ENCODE peak calls at places on chromosomes 7 and 10, in five cellular contexts. C is PC-3, K is tibial artery, D is left lung, H is endothelial cell of umbilical vein. B is an unnamed sample. For H3K4me1, the result is how much of the 10 kb centered on the place peaks cover.

GRCh38 chr7:24936121-24936824 is 43.7 kb downstream of the OSBPL3 start:
- DNase-seq in C (peak), K (no peak), D (no peak), H (peak), B (no peak)

GRCh38 chr7:51366930-51367613 is 50.5 kb upstream of the COBL start:
- DNase-seq in C (peak), K (no peak), D (no peak), H (peak), B (peak)

GRCh38 chr10:132961864-132962622 is 19.7 kb upstream of the CFAP46 start:
- DNase-seq in C (peak), K (peak), D (peak), H (peak), B (peak)

GRCh38 chr10:73053275-73053674 is 43.4 kb downstream of the P4HA1 start:
- DNase-seq in C (no peak), K (no peak), D (no peak), H (no peak), B (no peak)

GRCh38 chr7:130275826-130276291 is 9.2 kb downstream of the CPA2 start:
- DNase-seq in C (peak), K (no peak), D (no peak), H (no peak), B (peak)

GRCh38 chr7:132996581-132997242 is 85.2 kb downstream of the CHCHD3 start:
- DNase-seq in C (no peak), K (no peak), D (no peak), H (no peak), B (no peak)

GRCh38 chr7:84663224-84663623 is 468.6 kb upstream of the SEMA3A start:
- DNase-seq in C (peak), K (no peak), D (no peak), H (no peak), B (peak)

GRCh38 chr10:53619678-53620077 is 847.1 kb upstream of the MBL2 start:
- DNase-seq in C (no peak), K (no peak), D (peak), H (no peak), B (peak)

GRCh38 chr7:26090927-26091519 is 61.0 kb upstream of the NFE2L3 start:
- DNase-seq in C (peak), K (no peak), D (no peak), H (peak), B (peak)

GRCh38 chr7:16062269-16062668 is 359.1 kb downstream of the CRPPA start:
- DNase-seq in C (peak), K (no peak), D (no peak), H (peak), B (peak)

GRCh38 chr7:66697451-66698438 is 42.8 kb upstream of the RABGEF1 start:
- DNase-seq in C (peak), K (peak), D (no peak), H (no peak), B (peak)

GRCh38 chr10:94260455-94260854 is 102.3 kb downstream of the NOC3L start:
- DNase-seq in C (no peak), K (no peak), D (no peak), H (no peak), B (no peak)

GRCh38 chr7:33732462-33732861 is 172.9 kb upstream of the BMPER start:
- DNase-seq in C (no peak), K (no peak), D (no peak), H (no peak), B (no peak)

GRCh38 chr7:1058821-1059199 is 14.5 kb downstream of the GPR146 start:
- DNase-seq in C (no peak), K (no peak), D (peak), H (no peak), B (no peak)

GRCh38 chr10:86753638-86754434 is 2.6 kb upstream of the BMPR1A start:
- DNase-seq in C (no peak), K (no peak), D (no peak), H (no peak), B (no peak)

GRCh38 chr10:132977076-132977475 is 34.7 kb upstream of the CFAP46 start:
- DNase-seq in C (no peak), K (peak), D (peak), H (no peak), B (no peak)

GRCh38 chr10:77463967-77464745 is 173.5 kb downstream of the KCNMA1 start:
- DNase-seq in C (peak), K (no peak), D (no peak), H (no peak), B (peak)

GRCh38 chr10:113099431-113100298 is 149.6 kb downstream of the TCF7L2 start:
- DNase-seq in C (no peak), K (no peak), D (no peak), H (peak), B (peak)

GRCh38 chr7:67854236-67854635 is 857.6 kb downstream of the TYW1 start:
- DNase-seq in C (no peak), K (no peak), D (no peak), H (no peak), B (no peak)

GRCh38 chr10:63563623-63564022 is 42.4 kb downstream of the REEP3 start:
- DNase-seq in C (no peak), K (no peak), D (no peak), H (no peak), B (no peak)

GRCh38 chr10:123585477-123586445 is 80.4 kb upstream of the GPR26 start:
- DNase-seq in C (no peak), K (no peak), D (no peak), H (no peak), B (no peak)
- H3K4me1 ChIP-seq in C (under half), K (under half), D (under half), H (under half), B (under half)

DNA sequence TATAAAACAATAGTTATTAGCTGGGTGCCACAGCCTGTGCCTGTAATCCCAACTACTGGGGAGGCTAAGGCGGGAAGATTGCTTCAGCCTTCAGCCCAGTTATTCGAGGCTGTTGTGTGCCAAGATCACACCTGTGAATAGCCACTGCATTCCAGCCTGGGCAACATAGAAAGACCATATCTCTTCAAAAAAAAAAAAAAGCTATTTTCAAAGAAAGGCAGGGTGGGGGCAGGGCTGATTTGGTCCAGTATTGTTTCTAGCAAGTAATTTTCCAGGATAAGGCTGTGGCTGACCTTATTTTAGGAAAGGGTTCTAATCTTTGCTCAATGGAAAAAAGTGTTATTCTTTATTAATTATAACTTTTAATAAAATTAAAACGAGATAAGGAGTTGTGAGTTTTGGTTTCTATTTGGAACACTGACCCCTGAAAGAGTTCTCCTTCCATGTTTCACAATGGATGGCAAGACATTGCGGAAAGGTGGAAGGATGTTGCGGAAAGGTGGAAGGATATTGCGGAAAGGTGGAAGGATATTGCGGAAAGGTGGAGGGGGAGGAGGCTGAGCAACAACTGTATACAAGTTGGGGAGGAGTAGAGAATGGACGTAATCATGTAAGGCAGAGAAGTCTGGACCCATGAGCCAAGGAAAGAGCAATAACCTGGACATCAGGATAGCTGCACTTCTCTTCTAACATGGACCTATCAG is 1.5 kb upstream of the C1GALT1 start:
- DNase-seq in C (no peak), K (no peak), D (no peak), H (no peak), B (no peak)
- H3K4me3 ChIP-seq in C (peak), K (peak), D (no peak), H (peak), B (peak)

GRCh38 chr10:127880557-127880956 is 12.2 kb downstream of the CLRN3 start:
- DNase-seq in C (no peak), K (peak), D (no peak), H (no peak), B (no peak)

GRCh38 chr10:127877701-127878100 is 15.0 kb downstream of the CLRN3 start:
- DNase-seq in C (no peak), K (no peak), D (no peak), H (peak), B (no peak)

GRCh38 chr10:127875916-127876315 is 16.8 kb downstream of the CLRN3 start:
- DNase-seq in C (no peak), K (no peak), D (no peak), H (peak), B (no peak)

GRCh38 chr10:127877116-127877515 is 15.6 kb downstream of the CLRN3 start:
- DNase-seq in C (no peak), K (no peak), D (no peak), H (no peak), B (no peak)

DNA sequence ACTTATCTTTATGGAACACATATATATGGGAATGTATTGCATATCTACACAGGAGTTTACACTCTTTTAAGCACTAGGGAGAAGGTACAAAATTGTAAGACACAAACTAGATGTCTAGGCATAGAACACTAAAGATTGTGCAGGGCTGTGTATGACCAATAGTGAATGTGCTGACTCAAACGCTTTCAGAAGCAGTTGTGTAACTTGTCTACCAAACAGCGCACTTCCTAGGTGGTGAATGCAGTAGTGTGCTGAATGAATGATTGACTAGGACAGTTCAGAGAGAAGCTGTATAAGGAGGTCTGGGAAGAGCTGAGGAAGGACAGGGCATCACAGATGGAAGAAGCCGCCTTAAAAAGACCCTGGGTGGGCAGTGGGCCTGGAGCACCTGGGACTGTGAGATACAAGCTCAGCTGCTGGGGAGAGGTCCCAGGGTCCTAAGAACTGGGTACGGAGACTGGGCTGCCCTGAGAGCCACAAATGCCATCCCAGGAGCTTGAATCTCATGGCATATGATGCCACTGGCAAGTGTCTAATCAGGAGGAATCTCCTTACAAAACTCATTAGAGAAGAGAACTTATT is 14.2 kb downstream of the CLRN3 start:
- DNase-seq in C (no peak), K (no peak), D (no peak), H (no peak), B (no peak)
- H3K4me1 ChIP-seq in C (under half), K (under half), D (half or more), H (under half), B (under half)

DNA sequence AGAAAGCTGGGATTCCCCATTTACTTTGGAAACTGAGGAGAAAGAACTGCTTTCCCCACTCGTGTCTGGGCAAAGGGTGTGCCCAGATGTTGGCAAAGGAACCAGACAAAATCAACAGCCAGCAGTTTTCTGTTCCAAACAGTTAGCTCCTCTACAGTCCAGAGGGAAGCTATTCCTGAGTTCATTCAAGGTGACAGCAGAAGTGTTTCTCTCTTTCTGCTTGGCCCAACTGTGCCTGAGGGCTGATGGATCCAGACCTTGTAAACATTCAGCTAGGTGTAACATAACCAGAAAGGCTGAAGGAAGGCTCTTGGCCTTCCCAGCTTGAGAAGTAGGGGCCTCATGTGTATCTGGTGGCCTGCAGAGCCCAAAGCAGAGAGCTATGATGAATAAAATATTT is 7.0 kb upstream of the ALDH18A1 start:
- DNase-seq in C (no peak), K (no peak), D (no peak), H (no peak), B (no peak)
- H3K4me3 ChIP-seq in C (no peak), K (no peak), D (no peak), H (no peak), B (no peak)

B was measured in fibroblast of lung.